ENCODE peak calls at places on chromosomes 1 and 21, in seven cellular contexts. F is right lobe of liver, U is heart left ventricle, D is NCI-H1694, T is NCI-H69, W is T-helper 9 cell, V is NCI-H345. I is an unnamed sample.

GRCh38 chr1:180563013-180563827 is 4.5 kb downstream of the OVAAL start:
- DNase-seq in F (no peak), U (no peak), D (no peak), T (peak), W (no peak), V (no peak), I (peak)

GRCh38 chr1:174789399-174789798 is 210.3 kb upstream of the CACYBP start:
- DNase-seq in F (no peak), U (no peak), D (no peak), T (no peak), W (no peak), V (no peak), I (no peak)

GRCh38 chr1:19461352-19461645 is 24.0 kb downstream of the CAPZB start:
- DNase-seq in F (peak), U (no peak), D (no peak), T (no peak), W (no peak), V (no peak), I (no peak)

GRCh38 chr1:67850151-67850551 is 16.9 kb upstream of the GNG12 start:
- DNase-seq in F (no peak), U (no peak), D (peak), T (peak), W (no peak), V (peak), I (peak)

GRCh38 chr1:90761156-90761555 is 44.1 kb upstream of the BARHL2 start:
- DNase-seq in F (no peak), U (no peak), D (no peak), T (peak), W (no peak), V (no peak), I (no peak)

GRCh38 chr1:154698320-154699096 is 90.5 kb upstream of the ADAR start:
- DNase-seq in F (peak), U (no peak), D (no peak), T (no peak), W (no peak), V (no peak), I (peak)

GRCh38 chr1:178271471-178271870 is 177.6 kb downstream of the RASAL2 start:
- DNase-seq in F (no peak), U (no peak), D (no peak), T (no peak), W (no peak), V (no peak), I (no peak)

GRCh38 chr21:46154955-46155513 is 345 bp downstream of the FTCD start:
- DNase-seq in F (no peak), U (peak), D (no peak), T (no peak), W (no peak), V (no peak), I (no peak)

GRCh38 chr1:182392045-182393028 is 747 bp upstream of the GLUL start:
- DNase-seq in F (peak), U (no peak), D (peak), T (peak), W (no peak), V (peak), I (peak)

GRCh38 chr1:5239911-5240310 is 585.5 kb downstream of the AJAP1 start:
- DNase-seq in F (no peak), U (no peak), D (no peak), T (no peak), W (no peak), V (no peak), I (no peak)

GRCh38 chr1:234499119-234500039 is 20.4 kb upstream of the TARBP1 start:
- DNase-seq in F (peak), U (peak), D (peak), T (peak), W (peak), V (peak), I (peak)

GRCh38 chr1:46401964-46402626 is 8.0 kb downstream of the FAAH start:
- DNase-seq in F (peak), U (peak), D (peak), T (peak), W (no peak), V (peak), I (peak)

GRCh38 chr1:216599851-216600250 is 123.4 kb downstream of the ESRRG start:
- DNase-seq in F (no peak), U (no peak), D (no peak), T (peak), W (no peak), V (no peak), I (no peak)

GRCh38 chr1:222369991-222370910 is 177.7 kb downstream of the HHIPL2 start:
- DNase-seq in F (no peak), U (no peak), D (no peak), T (peak), W (no peak), V (no peak), I (no peak)

GRCh38 chr1:194056169-194056568 is 869.8 kb upstream of the B3GALT2 start:
- DNase-seq in F (no peak), U (no peak), D (no peak), T (no peak), W (no peak), V (no peak), I (no peak)

GRCh38 chr1:209395169-209395568 is 188.3 kb upstream of the CAMK1G start:
- DNase-seq in F (no peak), U (no peak), D (no peak), T (no peak), W (no peak), V (no peak), I (no peak)

GRCh38 chr1:42928859-42929258 is 29.8 kb downstream of the SLC2A1 start:
- DNase-seq in F (peak), U (no peak), D (no peak), T (no peak), W (no peak), V (no peak), I (no peak)

GRCh38 chr1:101237229-101237837 is 514 bp downstream of the S1PR1 start:
- DNase-seq in F (no peak), U (no peak), D (no peak), T (peak), W (no peak), V (no peak), I (peak)

GRCh38 chr1:209877109-209877764 is 49.5 kb downstream of the UTP25 start:
- DNase-seq in F (no peak), U (no peak), D (no peak), T (peak), W (no peak), V (no peak), I (no peak)

GRCh38 chr1:6176751-6177150 is 3.4 kb downstream of the CHD5 start:
- DNase-seq in F (no peak), U (no peak), D (no peak), T (no peak), W (no peak), V (no peak), I (no peak)

GRCh38 chr1:185369786-185370185 is 52.7 kb upstream of the IVNS1ABP start:
- DNase-seq in F (no peak), U (no peak), D (no peak), T (no peak), W (no peak), V (no peak), I (no peak)

GRCh38 chr1:226627924-226628623 is 79.5 kb downstream of the STUM start:
- DNase-seq in F (no peak), U (no peak), D (no peak), T (peak), W (no peak), V (no peak), I (no peak)

GRCh38 chr1:34929497-34929852 is at the start of gene DLGAP3:
- DNase-seq in F (no peak), U (no peak), D (no peak), T (peak), W (no peak), V (peak), I (peak)

GRCh38 chr1:51282605-51283004 is 46.5 kb downstream of the RNF11 start:
- DNase-seq in F (no peak), U (peak), D (no peak), T (no peak), W (no peak), V (no peak), I (no peak)

GRCh38 chr1:61051455-61052392 is 30.6 kb upstream of the NFIA start:
- DNase-seq in F (no peak), U (peak), D (no peak), T (no peak), W (no peak), V (no peak), I (no peak)

GRCh38 chr1:1045129-1045528 is 25.2 kb downstream of the AGRN start:
- DNase-seq in F (no peak), U (no peak), D (no peak), T (no peak), W (no peak), V (no peak), I (no peak)

GRCh38 chr1:98316286-98316685 is 345.2 kb upstream of the SNX7 start:
- DNase-seq in F (no peak), U (no peak), D (no peak), T (no peak), W (no peak), V (no peak), I (no peak)

GRCh38 chr1:108830119-108831008 is 26.5 kb downstream of the AKNAD1 start:
- DNase-seq in F (peak), U (peak), D (no peak), T (no peak), W (no peak), V (no peak), I (peak)

GRCh38 chr1:163442214-163442765 is 120.5 kb downstream of the NUF2 start:
- DNase-seq in F (no peak), U (no peak), D (no peak), T (no peak), W (no peak), V (no peak), I (no peak)